ENCODE peak calls at places on chromosomes 11 and 22, in four cellular contexts. E, A, R and I are unnamed samples. For H3K27me3, the result is how much of the 10 kb centered on the place peaks cover.

GRCh38 chr11:34318111-34319037 is 39.4 kb downstream of the ABTB2 start:
- DNase-seq in E (peak), A (no peak), R (no peak), I (no peak)

GRCh38 chr22:26853071-26853470 is 195.7 kb downstream of the MIAT start:
- DNase-seq in E (no peak), A (no peak), R (no peak), I (no peak)

GRCh38 chr22:49997932-49998717 is 14.4 kb downstream of the IL17REL start:
- DNase-seq in E (no peak), A (no peak), R (no peak), I (no peak)

GRCh38 chr11:3155691-3156258 is 9.3 kb downstream of the OSBPL5 start:
- DNase-seq in E (no peak), A (no peak), R (no peak), I (no peak)

GRCh38 chr11:82906236-82906635 is 4.7 kb downstream of the DDIAS start:
- DNase-seq in E (peak), A (no peak), R (no peak), I (peak)

GRCh38 chr22:32695451-32695891 is 106.0 kb upstream of the TIMP3 start:
- DNase-seq in E (peak), A (no peak), R (no peak), I (no peak)

GRCh38 chr22:35966314-35967045 is 62.1 kb downstream of the RBFOX2 start:
- DNase-seq in E (peak), A (no peak), R (no peak), I (no peak)

GRCh38 chr11:119422505-119423416 is at the start of gene THY1:
- DNase-seq in E (peak), A (no peak), R (peak), I (no peak)

GRCh38 chr11:131762346-131763110 is 392.1 kb downstream of the NTM start:
- DNase-seq in E (no peak), A (no peak), R (no peak), I (no peak)

GRCh38 chr22:40009231-40009769 is 14.5 kb downstream of the FAM83F start:
- DNase-seq in E (peak), A (no peak), R (peak), I (no peak)

GRCh38 chr11:112255075-112255739 is 5.5 kb downstream of the PLET1 start:
- DNase-seq in E (peak), A (no peak), R (peak), I (peak)
- H3K27me3 ChIP-seq in E (under half), A (under half), R (under half), I (under half)

DNA sequence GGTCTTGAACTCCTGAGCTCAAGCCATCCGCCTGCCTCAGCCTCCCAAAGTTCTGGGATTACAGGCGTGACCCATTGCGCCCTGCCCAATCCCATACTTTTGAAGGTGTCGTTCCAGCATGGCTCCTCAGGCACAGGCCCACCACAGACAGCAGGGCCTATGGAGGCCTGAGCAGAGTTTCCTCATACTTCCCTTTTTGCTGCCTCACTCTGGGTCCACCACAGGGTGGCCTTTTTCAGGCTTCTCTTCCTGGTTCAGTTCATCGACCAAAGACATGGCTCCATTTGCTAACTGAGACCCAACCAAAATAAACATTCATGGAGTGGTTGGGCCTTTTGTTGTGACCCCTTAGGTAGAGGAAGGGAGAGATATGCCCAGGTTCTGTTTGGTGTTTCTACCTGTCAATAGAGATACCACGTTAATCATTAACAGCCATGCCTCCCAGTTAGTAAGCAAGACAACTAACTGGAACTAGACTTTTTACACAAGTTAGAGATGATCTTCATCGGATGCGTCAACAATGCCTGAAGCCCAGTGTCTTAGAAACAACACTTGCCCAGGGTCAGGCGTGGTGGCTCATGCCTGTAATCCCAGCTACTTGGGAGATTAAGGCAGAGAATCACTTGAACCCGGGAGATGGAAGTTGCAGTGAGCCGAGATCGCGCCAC is 35.1 kb downstream of the TRIOBP start:
- DNase-seq in E (no peak), A (no peak), R (peak), I (no peak)
- H2AFZ ChIP-seq in E (no peak), A (peak), R (peak), I (no peak)

GRCh38 chr11:72760543-72761400 is 8.6 kb upstream of the ARAP1 start:
- DNase-seq in E (peak), A (no peak), R (no peak), I (no peak)

GRCh38 chr11:72759468-72759867 is 7.3 kb upstream of the ARAP1 start:
- DNase-seq in E (no peak), A (no peak), R (no peak), I (no peak)

GRCh38 chr11:72755794-72756285 is 3.6 kb upstream of the ARAP1 start:
- DNase-seq in E (no peak), A (no peak), R (no peak), I (no peak)

GRCh38 chr11:72758304-72758689 is 6.1 kb upstream of the ARAP1 start:
- DNase-seq in E (peak), A (no peak), R (peak), I (no peak)

GRCh38 chr11:72758690-72759389 is 6.6 kb upstream of the ARAP1 start:
- DNase-seq in E (peak), A (no peak), R (peak), I (no peak)
- TF ChIP-seq FOS in E (peak), A (no peak), R (no peak), I (no peak)

DNA sequence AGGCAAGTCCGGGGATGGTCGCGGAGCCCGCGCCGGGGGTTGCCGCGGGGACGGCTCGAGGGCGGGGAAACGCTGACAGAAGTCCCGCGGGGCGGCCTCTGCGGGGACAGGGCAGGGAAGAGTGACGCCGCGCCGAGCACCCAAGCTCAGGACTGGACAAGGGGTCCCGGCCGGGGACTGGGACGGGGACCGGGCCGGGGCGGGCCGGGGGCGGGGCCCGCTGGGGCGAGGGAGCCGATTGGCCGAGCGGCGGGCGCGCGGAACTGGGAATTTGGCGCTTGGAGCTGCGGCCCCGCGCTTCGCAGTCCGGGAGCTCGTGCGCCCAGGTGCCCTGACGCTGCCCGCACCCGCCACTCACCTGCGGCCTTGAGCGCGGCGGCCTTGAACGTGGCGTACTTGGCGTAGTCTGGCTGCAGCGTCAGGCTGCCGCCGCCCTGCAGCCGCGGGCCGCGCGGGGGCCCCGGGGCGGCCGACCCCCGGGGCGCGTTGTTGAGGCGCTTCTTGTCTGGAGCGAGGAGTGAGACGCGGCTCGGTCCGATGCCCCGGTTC is 4.8 kb downstream of the SHISA8 start:
- DNase-seq in E (no peak), A (no peak), R (no peak), I (no peak)
- H3K27me3 ChIP-seq in E (half or more), A (under half), R (under half), I (half or more)

GRCh38 chr22:17260950-17261349 is 41.7 kb upstream of the ADA2 start:
- DNase-seq in E (no peak), A (no peak), R (no peak), I (no peak)

GRCh38 chr22:17260291-17260690 is 41.1 kb upstream of the ADA2 start:
- DNase-seq in E (no peak), A (no peak), R (no peak), I (no peak)

GRCh38 chr22:17257091-17257490 is 37.9 kb upstream of the ADA2 start:
- DNase-seq in E (no peak), A (no peak), R (no peak), I (no peak)

GRCh38 chr22:17258015-17258827 is 39.0 kb upstream of the ADA2 start:
- DNase-seq in E (no peak), A (peak), R (no peak), I (no peak)

DNA sequence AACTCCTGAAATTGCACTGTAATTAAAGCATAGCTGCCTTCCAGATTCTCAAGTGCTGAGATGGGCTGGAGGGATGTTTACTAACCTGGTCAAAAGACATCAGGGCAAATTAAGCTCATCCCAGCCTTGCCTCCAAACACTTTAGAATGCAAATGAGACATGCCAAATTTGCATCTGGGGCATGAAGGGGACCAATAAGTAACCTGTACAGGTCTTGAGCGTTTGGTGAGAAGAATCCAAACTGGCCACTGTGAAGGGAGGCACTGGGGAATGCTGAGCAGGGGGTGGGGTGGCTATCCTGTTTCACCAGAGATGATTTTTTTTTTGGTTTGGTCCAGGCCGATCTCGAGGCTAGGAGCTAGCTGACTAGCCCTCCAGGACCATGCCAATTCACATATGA is 38.3 kb upstream of the ADA2 start:
- DNase-seq in E (no peak), A (no peak), R (no peak), I (no peak)
- H2AFZ ChIP-seq in E (no peak), A (peak), R (no peak), I (no peak)